ENCODE peak calls at places on chromosomes 16 and 17, in five cellular contexts. O is adrenal gland, C is prostate gland, F is AG04450, D is stomach. W is an unnamed sample.

GRCh38 chr17:59764292-59764741 is 56.9 kb downstream of the VMP1 start:
- DNase-seq in O (no peak), C (no peak), F (no peak), D (no peak), W (peak)

GRCh38 chr17:7633093-7633492 is 3.2 kb downstream of the SHBG start:
- DNase-seq in O (no peak), D (no peak), C (no peak), F (no peak), W (no peak)

GRCh38 chr17:3730881-3731429 is 7.3 kb downstream of the HASPIN start:
- DNase-seq in C (no peak), D (no peak), F (no peak), O (no peak), W (peak)

GRCh38 chr16:78235168-78235800 is 135.8 kb downstream of the WWOX start:
- DNase-seq in F (peak), C (peak), O (peak), D (peak), W (peak)

GRCh38 chr17:17816240-17816814 is 20.5 kb downstream of the SREBF1 start:
- DNase-seq in C (no peak), F (no peak), D (no peak), O (no peak), W (no peak)

GRCh38 chr16:81333356-81333755 is 18.6 kb downstream of the GAN start:
- DNase-seq in C (no peak), F (no peak), O (no peak), D (no peak), W (no peak)

GRCh38 chr16:66850115-66850815 is 6.1 kb downstream of the CA7 start:
- DNase-seq in F (no peak), C (no peak), O (no peak), D (no peak), W (no peak)

GRCh38 chr16:80671281-80671849 is 130.6 kb downstream of the DYNLRB2 start:
- DNase-seq in O (no peak), D (no peak), F (no peak), C (no peak), W (no peak)

GRCh38 chr16:23408242-23409201 is 44.5 kb downstream of the COG7 start:
- DNase-seq in C (peak), D (no peak), O (no peak), F (no peak), W (peak)

GRCh38 chr17:71349908-71350600 is 770.8 kb upstream of the SOX9 start:
- DNase-seq in D (no peak), O (no peak), C (no peak), F (no peak), W (no peak)

GRCh38 chr17:19470529-19471261 is 59.7 kb downstream of the RNF112 start:
- DNase-seq in O (peak), F (peak), C (peak), D (peak), W (no peak)

GRCh38 chr17:1779571-1780074 is 17.8 kb downstream of the SERPINF1 start:
- DNase-seq in O (peak), D (peak), F (peak), C (peak), W (peak)

GRCh38 chr17:54948380-54948779 is 20.1 kb downstream of the COX11 start:
- DNase-seq in F (peak), C (no peak), D (no peak), O (no peak), W (peak)

GRCh38 chr16:63005356-63005755 is 969.1 kb upstream of the CDH8 start:
- DNase-seq in O (no peak), C (no peak), F (no peak), D (no peak), W (no peak)

GRCh38 chr16:53781023-53781605 is 77.2 kb downstream of the FTO start:
- DNase-seq in D (no peak), F (no peak), O (no peak), C (no peak), W (peak)

DNA sequence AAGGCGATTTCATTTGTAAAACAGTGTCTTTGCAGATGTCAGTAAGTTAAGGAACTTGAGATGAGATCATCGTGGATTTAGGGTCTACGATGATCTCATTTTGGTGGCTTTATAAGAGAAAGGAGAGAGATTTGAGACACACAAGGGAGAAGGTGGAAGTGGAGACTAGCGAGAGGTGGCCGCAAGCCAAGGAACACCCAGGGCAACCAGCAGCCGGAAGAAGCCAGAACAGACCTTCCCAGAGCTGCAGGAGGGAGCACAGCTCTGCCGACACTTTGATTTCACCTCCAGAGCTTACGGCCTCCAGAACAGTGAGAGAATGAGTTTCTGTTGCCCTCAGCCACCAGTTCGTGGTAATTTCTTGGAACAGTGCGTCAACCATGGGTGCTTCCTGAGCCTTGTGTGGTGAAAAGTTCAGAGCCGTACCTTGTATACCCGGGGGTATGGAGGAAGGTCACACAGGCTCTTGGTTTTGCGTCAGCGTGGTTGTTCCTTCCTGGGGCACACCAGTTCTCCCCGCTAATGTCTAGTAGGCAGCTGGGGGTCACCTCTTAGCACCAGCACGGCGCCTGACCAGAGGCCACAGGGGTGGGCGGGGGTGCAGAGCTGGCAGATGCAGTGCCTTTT is 12.9 kb upstream of the SEC14L1 start:
- DNase-seq in F (no peak), D (peak), C (peak), O (peak), W (peak)
- H3K4me3 ChIP-seq in F (no peak), D (no peak), C (no peak), O (no peak), W (no peak)

DNA sequence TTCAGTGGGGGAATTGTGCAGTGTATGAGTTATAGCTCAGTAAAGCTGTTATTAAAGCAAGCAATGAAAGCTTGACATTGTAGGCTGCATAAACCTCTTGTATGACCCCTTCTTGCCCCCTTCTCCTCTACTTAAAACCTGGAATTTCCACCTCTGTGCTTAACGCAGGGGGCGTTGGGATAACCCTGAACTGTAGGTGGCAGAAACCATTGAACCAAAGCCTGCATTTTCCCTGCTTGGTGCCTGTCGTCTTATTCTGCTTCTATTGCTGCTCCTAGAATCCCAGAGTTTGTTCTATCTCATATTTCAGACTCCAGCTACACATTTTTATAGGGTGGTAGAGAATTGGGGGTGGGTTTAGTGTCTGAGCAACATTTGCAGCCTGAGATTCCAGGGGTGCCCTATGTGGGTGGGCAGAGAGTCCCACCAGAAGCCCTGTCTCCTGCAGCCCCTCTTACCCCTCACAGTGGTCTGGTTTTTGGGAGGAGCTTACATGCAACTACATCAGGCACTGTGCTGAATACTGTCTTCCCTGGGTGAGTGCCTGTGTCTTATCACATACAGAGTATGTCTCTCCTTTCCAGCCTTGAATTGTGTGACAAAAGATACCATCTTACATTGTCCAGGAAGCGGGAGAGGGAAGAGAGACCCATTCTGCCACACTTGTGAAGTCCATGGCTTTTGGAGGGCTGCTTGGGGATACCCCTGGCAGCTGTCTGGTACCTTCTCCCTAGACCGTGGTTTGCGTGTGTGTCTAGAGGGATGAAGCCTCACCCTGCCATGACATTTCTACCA is 407.7 kb upstream of the EEF2KMT start:
- DNase-seq in O (no peak), D (no peak), C (no peak), F (no peak), W (no peak)
- TF ChIP-seq CTCF in O (no peak), D (no peak), C (no peak), F (no peak), W (no peak)

DNA sequence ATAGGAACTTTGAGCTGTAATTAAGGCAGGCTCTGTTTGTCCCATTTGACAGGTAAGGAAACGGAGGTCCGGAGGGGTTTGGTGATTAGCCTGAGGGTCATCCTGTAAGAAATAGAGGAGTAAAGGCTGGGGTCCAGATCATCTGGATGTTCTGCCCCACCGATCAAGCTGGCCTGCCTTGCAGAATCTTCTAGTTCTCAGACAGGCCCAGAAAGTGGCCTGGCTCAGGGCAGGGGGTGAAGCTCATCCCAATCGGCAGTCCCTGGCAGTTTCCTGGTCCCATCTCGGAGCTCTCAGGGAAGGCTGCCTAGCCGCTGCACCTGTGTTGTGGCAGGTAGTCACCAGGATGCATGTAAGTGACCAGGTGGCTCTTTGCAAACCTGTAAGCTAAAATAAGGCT is 4.2 kb downstream of the PIMREG start:
- DNase-seq in F (no peak), O (no peak), D (no peak), C (no peak), W (no peak)
- H3K4me3 ChIP-seq in F (no peak), O (no peak), D (no peak), C (no peak), W (no peak)

DNA sequence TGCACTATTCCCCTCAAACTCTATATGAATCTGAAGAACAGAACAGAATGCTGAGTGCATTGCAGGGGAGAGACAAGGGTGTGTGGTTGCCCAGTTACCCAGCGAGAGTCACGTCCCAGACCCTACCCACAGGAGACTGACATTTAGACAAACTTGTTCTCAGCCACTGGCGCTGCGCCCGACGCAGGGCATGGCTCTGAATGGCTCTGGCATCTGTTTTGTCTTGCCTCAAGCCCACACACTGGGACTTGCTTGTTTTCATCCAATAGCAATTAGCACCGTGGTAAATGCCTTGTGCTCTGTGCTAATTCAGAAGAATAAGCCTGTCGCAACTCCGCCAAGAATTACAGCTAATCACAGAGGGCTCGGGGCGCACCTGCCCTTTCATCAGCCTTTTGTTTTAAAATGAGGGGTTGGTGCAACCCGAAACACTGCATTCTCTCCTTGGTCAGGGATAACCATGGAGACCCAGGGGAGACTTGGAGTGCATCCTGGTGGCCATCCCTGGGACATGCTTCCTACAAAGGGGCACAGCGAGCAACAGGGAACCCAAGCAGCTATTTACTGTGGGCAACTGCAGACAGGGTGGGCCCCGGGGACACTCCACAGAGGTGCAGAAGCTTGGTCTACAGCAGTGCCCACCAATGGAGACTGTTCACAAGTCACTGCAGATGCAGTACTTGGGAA is 220.5 kb upstream of the ZFHX3 start:
- DNase-seq in F (no peak), O (no peak), D (no peak), C (no peak), W (no peak)
- TF ChIP-seq CTCF in F (peak), O (no peak), D (no peak), C (no peak), W (peak)

GRCh38 chr16:1458977-1459341 is 14.6 kb upstream of the CCDC154 start:
- DNase-seq in F (no peak), D (no peak), O (no peak), C (no peak), W (no peak)
- H3K4me3 ChIP-seq in F (no peak), D (no peak), O (no peak), C (no peak), W (no peak)

GRCh38 chr16:31214705-31215286 is 877 bp downstream of the TRIM72 start:
- DNase-seq in D (no peak), O (no peak), C (no peak), F (no peak), W (no peak)
- TF ChIP-seq CTCF in D (no peak), O (no peak), C (no peak), F (no peak), W (no peak)